ENCODE peak calls at places on chromosome 18, in ten cellular contexts. B is astrocyte, M is cardiac fibroblast, I is heart right ventricle, K is GM13977, P is thoracic aorta, V is PC-9, C is fibroblast of mammary gland, Z is BJ, S is AG04449. L is an unnamed sample.

GRCh38 chr18:48868468-48869466 is 82.0 kb downstream of the SMAD7 start:
- DNase-seq in Z (no peak), V (no peak), M (no peak), B (no peak), S (no peak), P (no peak), C (peak), K (peak), I (no peak), L (peak)

GRCh38 chr18:63016270-63016669 is 300.9 kb downstream of the PHLPP1 start:
- DNase-seq in C (peak), P (no peak), V (peak), B (peak), I (peak), S (peak), K (peak), Z (peak), M (peak), L (peak)

GRCh38 chr18:26327062-26327461 is 100.8 kb downstream of the TAF4B start:
- DNase-seq in S (no peak), Z (no peak), M (no peak), B (peak), I (no peak), V (no peak), C (peak), P (no peak), K (no peak), L (no peak)

GRCh38 chr18:59631583-59632181 is 65.5 kb downstream of the CCBE1 start:
- DNase-seq in V (no peak), Z (no peak), I (no peak), S (no peak), P (no peak), K (peak), B (no peak), C (peak), M (peak), L (peak)

GRCh38 chr18:62403125-62403524 is 78.0 kb downstream of the TNFRSF11A start:
- DNase-seq in M (no peak), Z (no peak), B (no peak), I (no peak), S (no peak), V (no peak), K (no peak), C (no peak), P (no peak), L (no peak)

GRCh38 chr18:12744103-12744502 is 41.3 kb downstream of the PSMG2 start:
- DNase-seq in M (peak), Z (no peak), V (no peak), I (no peak), B (peak), S (no peak), K (peak), C (peak), P (no peak), L (no peak)

GRCh38 chr18:43081396-43081795 is 34.1 kb downstream of the RIT2 start:
- DNase-seq in B (no peak), C (no peak), I (no peak), Z (no peak), V (no peak), S (no peak), M (no peak), K (no peak), P (no peak), L (no peak)

GRCh38 chr18:49098386-49098785 is 147.6 kb upstream of the SMAD7 start:
- DNase-seq in C (no peak), B (no peak), K (no peak), M (no peak), I (no peak), S (no peak), P (no peak), Z (no peak), V (no peak), L (no peak)

GRCh38 chr18:48850891-48851302 is 99.9 kb downstream of the SMAD7 start:
- DNase-seq in B (peak), M (peak), P (no peak), C (no peak), I (peak), K (no peak), V (no peak), S (no peak), Z (no peak), L (no peak)

GRCh38 chr18:59605633-59606192 is 91.5 kb downstream of the CCBE1 start:
- DNase-seq in P (no peak), I (no peak), K (no peak), C (no peak), B (peak), V (no peak), M (peak), Z (no peak), S (no peak), L (no peak)

GRCh38 chr18:79569720-79570119 is 109.9 kb upstream of the CTDP1 start:
- DNase-seq in P (no peak), K (no peak), V (no peak), B (no peak), Z (no peak), S (no peak), C (no peak), I (no peak), M (no peak), L (peak)

GRCh38 chr18:32167980-32168379 is 21.9 kb upstream of the MEP1B start:
- DNase-seq in I (no peak), S (no peak), M (no peak), K (no peak), Z (no peak), P (no peak), B (peak), V (no peak), C (no peak), L (no peak)

GRCh38 chr18:70234667-70235459 is 29.4 kb upstream of the RTTN start:
- DNase-seq in S (no peak), I (peak), C (peak), Z (peak), M (peak), P (no peak), B (peak), V (no peak), K (no peak), L (no peak)

GRCh38 chr18:44823286-44823685 is 142.6 kb downstream of the SETBP1 start:
- DNase-seq in I (no peak), B (no peak), Z (no peak), V (no peak), P (no peak), C (no peak), K (no peak), M (no peak), S (no peak), L (no peak)

GRCh38 chr18:62386616-62387015 is 61.5 kb downstream of the TNFRSF11A start:
- DNase-seq in M (no peak), S (no peak), B (no peak), V (no peak), C (no peak), K (no peak), P (no peak), Z (no peak), I (no peak), L (no peak)

GRCh38 chr18:12907258-12907925 is 23.4 kb upstream of the PTPN2 start:
- DNase-seq in V (no peak), M (peak), C (peak), S (peak), P (no peak), B (peak), K (no peak), I (no peak), Z (no peak), L (no peak)

GRCh38 chr18:22689711-22690110 is 243.4 kb upstream of the RBBP8 start:
- DNase-seq in Z (no peak), C (no peak), B (no peak), P (no peak), V (no peak), I (no peak), M (no peak), S (no peak), K (no peak), L (no peak)

GRCh38 chr18:76445275-76445674 is 49.8 kb downstream of the ZNF516 start:
- DNase-seq in B (peak), Z (peak), K (no peak), V (no peak), S (peak), P (no peak), M (peak), C (peak), I (no peak), L (no peak)

GRCh38 chr18:79988925-79989361 is 580 bp upstream of the TXNL4A start:
- DNase-seq in C (peak), P (no peak), K (peak), M (peak), S (no peak), V (peak), B (peak), Z (no peak), I (peak), L (no peak)

GRCh38 chr18:32057624-32058165 is 34.0 kb upstream of the RNF138 start:
- DNase-seq in S (no peak), C (no peak), P (no peak), M (no peak), I (no peak), B (no peak), Z (no peak), K (no peak), V (no peak), L (no peak)

GRCh38 chr18:5173216-5173615 is 23.8 kb downstream of the AKAIN1 start:
- DNase-seq in P (no peak), B (no peak), I (no peak), V (no peak), K (no peak), C (no peak), Z (no peak), S (no peak), M (no peak), L (no peak)

GRCh38 chr18:76977681-76978234 is 154.8 kb downstream of the MBP start:
- DNase-seq in B (no peak), K (no peak), I (no peak), V (no peak), S (no peak), M (no peak), Z (no peak), C (no peak), P (no peak), L (no peak)

GRCh38 chr18:50192903-50193795 is 1.8 kb downstream of the MYO5B start:
- DNase-seq in K (peak), C (no peak), V (peak), I (no peak), M (no peak), Z (no peak), S (no peak), B (no peak), P (no peak), L (no peak)

GRCh38 chr18:32308493-32309120 is 118.8 kb downstream of the MEP1B start:
- DNase-seq in Z (peak), K (no peak), V (no peak), B (peak), S (no peak), C (peak), P (no peak), M (peak), I (no peak), L (no peak)

GRCh38 chr18:57698571-57699276 is 77.1 kb upstream of the NARS1 start:
- DNase-seq in K (no peak), Z (peak), I (no peak), P (no peak), S (peak), C (peak), B (peak), V (no peak), M (peak), L (no peak)

GRCh38 chr18:32427084-32427933 is 43.4 kb downstream of the GAREM1 start:
- DNase-seq in I (no peak), C (no peak), K (no peak), M (peak), V (no peak), Z (no peak), S (no peak), B (peak), P (no peak), L (no peak)

GRCh38 chr18:41071826-41072225 is 883.2 kb upstream of the PIK3C3 start:
- DNase-seq in C (no peak), Z (no peak), P (no peak), B (peak), V (no peak), I (no peak), S (no peak), M (no peak), K (no peak), L (no peak)

GRCh38 chr18:12458761-12459160 is 51.0 kb downstream of the PRELID3A start:
- DNase-seq in B (no peak), M (no peak), S (no peak), P (no peak), I (no peak), Z (no peak), V (no peak), C (no peak), K (no peak), L (no peak)

GRCh38 chr18:5574843-5575242 is 31.0 kb upstream of the EPB41L3 start:
- DNase-seq in M (no peak), K (no peak), Z (no peak), C (no peak), B (no peak), V (no peak), I (no peak), P (no peak), S (no peak), L (no peak)

DNA sequence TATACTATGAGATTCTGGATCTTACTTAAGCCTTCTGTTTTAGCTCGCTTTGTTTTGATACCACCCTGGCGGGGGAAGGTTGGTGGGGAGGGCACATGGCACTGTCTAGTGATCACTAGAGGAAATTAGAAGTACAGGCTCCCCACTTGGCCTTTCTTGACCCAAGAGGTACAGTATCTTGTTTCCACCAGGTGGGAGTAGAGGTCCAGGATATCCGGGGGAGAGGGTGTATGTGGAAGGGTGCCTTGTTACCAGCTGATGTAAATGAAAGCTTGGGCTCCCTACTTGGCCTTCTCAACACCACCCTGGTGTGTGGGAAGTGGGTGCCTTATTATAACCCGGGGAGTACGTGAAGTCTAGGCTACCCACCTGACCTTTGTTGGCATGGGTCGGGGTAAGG is 7.5 kb downstream of the GALNT1 start:
- DNase-seq in B (no peak), S (no peak), P (no peak), M (no peak), C (no peak), V (no peak), I (no peak), Z (no peak), K (no peak), L (no peak)
- TF ChIP-seq CTCF in B (no peak), S (no peak), P (no peak), M (peak), C (no peak), V (no peak), I (no peak), Z (no peak), K (peak), L (no peak)

GRCh38 chr18:2471523-2471922 is 99.8 kb downstream of the METTL4 start:
- DNase-seq in I (no peak), Z (no peak), M (no peak), K (no peak), S (no peak), C (no peak), B (no peak), P (no peak), V (no peak), L (no peak)
- TF ChIP-seq CTCF in I (no peak), Z (no peak), M (peak), K (peak), S (no peak), C (peak), B (no peak), P (no peak), V (no peak), L (peak)

DNA sequence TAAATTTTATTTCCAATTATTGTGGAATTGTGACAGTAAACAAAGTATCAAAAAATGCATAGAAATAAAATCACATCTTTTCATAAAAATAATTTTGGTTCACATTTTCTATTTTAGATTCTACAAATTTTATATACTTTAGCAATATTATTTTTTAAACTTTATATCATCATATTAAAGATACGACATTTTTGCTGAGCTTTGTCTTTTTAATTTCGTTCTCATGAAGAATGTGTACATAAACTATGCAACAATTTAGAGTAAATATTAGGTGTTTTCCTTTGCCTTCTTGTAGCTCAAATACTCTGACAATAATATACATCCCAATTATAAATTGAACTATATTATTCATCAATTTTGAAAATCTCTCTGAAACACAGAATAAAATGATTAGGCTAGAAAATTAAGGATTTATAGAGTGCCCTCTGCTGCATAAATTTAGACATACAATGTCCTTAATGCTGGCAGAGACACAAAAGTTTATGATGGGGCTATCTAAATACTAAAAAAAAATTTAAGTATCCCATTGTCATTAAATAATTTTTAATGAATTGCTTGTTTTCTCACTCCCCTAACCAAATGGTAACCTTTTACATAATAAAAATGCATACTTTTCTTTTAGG is 45.7 kb downstream of the CCDC102B start:
- DNase-seq in C (peak), K (no peak), B (no peak), I (no peak), M (peak), P (no peak), S (no peak), V (no peak), Z (no peak), L (no peak)
- TF ChIP-seq CTCF in C (peak), K (no peak), B (no peak), I (no peak), M (peak), P (no peak), S (no peak), V (peak), Z (no peak), L (no peak)

GRCh38 chr18:21489919-21490495 is 110.5 kb downstream of the ESCO1 start:
- DNase-seq in M (no peak), I (no peak), Z (no peak), P (no peak), K (no peak), B (no peak), V (no peak), S (no peak), C (no peak), L (no peak)

GRCh38 chr18:21490745-21491144 is 109.8 kb downstream of the ESCO1 start:
- DNase-seq in S (no peak), M (no peak), K (no peak), C (no peak), Z (no peak), B (no peak), V (no peak), P (no peak), I (no peak), L (no peak)

GRCh38 chr18:21484851-21485636 is 115.5 kb downstream of the ESCO1 start:
- DNase-seq in M (peak), S (no peak), C (peak), Z (no peak), I (no peak), V (no peak), B (peak), P (no peak), K (no peak), L (no peak)

GRCh38 chr18:21486905-21487437 is 113.5 kb downstream of the ESCO1 start:
- DNase-seq in C (no peak), I (no peak), S (no peak), M (no peak), V (no peak), B (no peak), K (no peak), Z (no peak), P (no peak), L (no peak)

DNA sequence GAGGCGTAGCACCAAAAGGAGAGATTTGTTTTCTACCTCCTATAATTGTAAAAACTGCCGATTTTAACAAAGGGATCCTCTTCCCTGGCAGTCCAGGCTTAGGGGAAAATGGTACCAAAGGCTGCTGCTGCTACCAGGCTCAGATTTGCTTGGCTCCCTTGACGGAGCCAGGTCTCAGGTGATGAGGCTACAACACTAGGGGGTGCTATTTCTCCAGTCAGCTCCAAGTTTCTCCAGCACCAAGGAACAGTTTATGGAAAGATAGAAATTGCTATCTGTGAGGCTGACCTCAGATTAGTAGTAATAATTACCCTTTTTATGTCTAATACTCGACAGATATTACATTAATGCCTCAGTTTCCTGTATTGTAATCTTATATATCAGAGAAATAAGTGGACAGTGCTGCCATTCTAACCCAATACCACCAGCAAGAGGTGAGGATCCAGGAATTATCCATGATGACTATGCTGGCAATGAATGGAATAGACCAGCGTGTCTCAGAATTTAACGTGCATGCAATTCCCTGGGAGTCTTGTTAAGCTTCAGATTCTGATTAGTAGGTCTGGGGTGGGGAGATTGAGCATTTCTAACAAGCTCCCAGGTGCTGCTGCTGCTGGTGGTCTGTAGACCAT is 111.3 kb downstream of the ESCO1 start:
- DNase-seq in P (no peak), I (peak), B (peak), K (peak), C (peak), M (peak), S (peak), V (peak), Z (no peak), L (peak)
- TF ChIP-seq CTCF in P (peak), I (peak), B (peak), K (peak), C (peak), M (peak), S (peak), V (peak), Z (peak), L (peak)

DNA sequence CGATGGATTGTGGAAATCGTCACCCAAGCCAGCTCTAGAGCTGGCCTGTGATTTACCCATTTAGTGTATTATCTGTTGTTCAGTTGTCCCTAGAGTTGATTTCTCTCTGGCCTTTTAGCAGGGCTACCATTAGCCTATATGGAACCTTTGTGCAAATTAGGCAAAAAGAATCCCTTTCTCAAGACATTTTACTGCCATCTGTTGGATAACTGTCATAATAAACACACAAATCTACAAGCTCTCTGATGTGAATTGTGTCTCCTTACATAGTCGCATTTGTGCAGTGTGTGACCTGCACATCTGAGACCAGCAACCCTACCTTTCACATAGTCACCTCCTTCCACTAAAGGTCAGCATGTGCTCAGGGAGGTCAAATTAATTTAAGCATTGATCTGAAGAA is 34.0 kb downstream of the LOXHD1 start:
- DNase-seq in B (no peak), Z (no peak), S (no peak), M (peak), C (peak), P (no peak), I (no peak), K (no peak), V (no peak), L (no peak)
- TF ChIP-seq CTCF in B (peak), Z (no peak), S (no peak), M (no peak), C (peak), P (no peak), I (no peak), K (peak), V (peak), L (no peak)

GRCh38 chr18:9827856-9828793 is 57.6 kb upstream of the TXNDC2 start:
- DNase-seq in S (peak), K (no peak), B (peak), Z (peak), M (peak), I (no peak), V (peak), P (no peak), C (peak), L (no peak)

GRCh38 chr18:9832871-9833270 is 52.9 kb upstream of the TXNDC2 start:
- DNase-seq in Z (no peak), C (no peak), S (no peak), P (no peak), V (no peak), I (no peak), B (no peak), M (no peak), K (no peak), L (no peak)

GRCh38 chr18:9831723-9832199 is 54.0 kb upstream of the TXNDC2 start:
- DNase-seq in B (no peak), K (no peak), I (no peak), S (no peak), Z (no peak), C (no peak), V (no peak), P (no peak), M (no peak), L (no peak)

GRCh38 chr18:9828794-9829712 is 56.7 kb upstream of the TXNDC2 start:
- DNase-seq in B (no peak), K (no peak), S (no peak), Z (no peak), V (no peak), M (no peak), P (no peak), C (no peak), I (no peak), L (no peak)

GRCh38 chr18:9831046-9831722 is 54.6 kb upstream of the TXNDC2 start:
- DNase-seq in S (no peak), B (no peak), I (no peak), K (no peak), P (no peak), M (peak), V (no peak), Z (no peak), C (no peak), L (no peak)
- TF ChIP-seq CTCF in S (no peak), B (no peak), I (no peak), K (no peak), P (peak), M (peak), V (no peak), Z (no peak), C (no peak), L (peak)

GRCh38 chr18:3121256-3121655 is 98.5 kb downstream of the MYOM1 start:
- DNase-seq in C (peak), M (peak), P (no peak), I (no peak), Z (no peak), V (no peak), B (no peak), S (no peak), K (no peak), L (no peak)
- TF ChIP-seq CTCF in C (peak), M (no peak), P (no peak), I (no peak), Z (no peak), V (peak), B (no peak), S (no peak), K (no peak), L (no peak)